ENCODE peak calls at places on chromosomes 11 and 22, in six cellular contexts. One of them, this sample, is unnamed.

GRCh38 chr11:88324562-88325345 is 12.8 kb downstream of the CTSC start:
- ATAC-seq in HepG2: no peak
- ATAC-seq in activated naive CD4-positive, alpha-beta T cell treated with anti-CD3 and anti-CD28 coated beads, Interleukin-2, amount 50 U/mL, for 72 hours: no peak
- ATAC-seq in HCT116: no peak
- ATAC-seq in lung: no peak
- ATAC-seq in T-helper 17 cell: peak; percentile 52
- ATAC-seq in this sample: peak; percentile 52

GRCh38 chr22:25105817-25106650 is 93.6 kb upstream of the CRYBB3 start:
- ATAC-seq in HepG2: no peak
- ATAC-seq in activated naive CD4-positive, alpha-beta T cell treated with anti-CD3 and anti-CD28 coated beads, Interleukin-2, amount 50 U/mL, for 72 hours: no peak
- ATAC-seq in HCT116: no peak
- ATAC-seq in lung: no peak
- ATAC-seq in T-helper 17 cell: no peak
- ATAC-seq in this sample: no peak

GRCh38 chr11:7536102-7536501 is 22.3 kb downstream of the PPFIBP2 start:
- ATAC-seq in HepG2: peak; percentile 92
- ATAC-seq in activated naive CD4-positive, alpha-beta T cell treated with anti-CD3 and anti-CD28 coated beads, Interleukin-2, amount 50 U/mL, for 72 hours: no peak
- ATAC-seq in HCT116: peak; percentile 95
- ATAC-seq in lung: no peak
- ATAC-seq in T-helper 17 cell: peak; percentile 47
- ATAC-seq in this sample: no peak

GRCh38 chr11:12066799-12067508 is 43.4 kb upstream of the MICAL2 start:
- ATAC-seq in HepG2: peak; percentile 69
- ATAC-seq in activated naive CD4-positive, alpha-beta T cell treated with anti-CD3 and anti-CD28 coated beads, Interleukin-2, amount 50 U/mL, for 72 hours: no peak
- ATAC-seq in HCT116: peak; percentile 49
- ATAC-seq in lung: peak; percentile 44
- ATAC-seq in T-helper 17 cell: no peak
- ATAC-seq in this sample: no peak

GRCh38 chr11:108693852-108694251 is 29.0 kb downstream of the DDX10 start:
- ATAC-seq in HepG2: no peak
- ATAC-seq in activated naive CD4-positive, alpha-beta T cell treated with anti-CD3 and anti-CD28 coated beads, Interleukin-2, amount 50 U/mL, for 72 hours: peak; percentile 51
- ATAC-seq in HCT116: no peak
- ATAC-seq in lung: no peak
- ATAC-seq in T-helper 17 cell: no peak
- ATAC-seq in this sample: no peak

GRCh38 chr11:118074785-118075184 is 2.1 kb upstream of the TMPRSS4 start:
- ATAC-seq in HepG2: no peak
- ATAC-seq in activated naive CD4-positive, alpha-beta T cell treated with anti-CD3 and anti-CD28 coated beads, Interleukin-2, amount 50 U/mL, for 72 hours: no peak
- ATAC-seq in HCT116: peak; percentile 23
- ATAC-seq in lung: no peak
- ATAC-seq in T-helper 17 cell: no peak
- ATAC-seq in this sample: no peak

GRCh38 chr11:85766801-85767200 is 44.1 kb downstream of the SYTL2 start:
- ATAC-seq in HepG2: no peak
- ATAC-seq in activated naive CD4-positive, alpha-beta T cell treated with anti-CD3 and anti-CD28 coated beads, Interleukin-2, amount 50 U/mL, for 72 hours: no peak
- ATAC-seq in HCT116: no peak
- ATAC-seq in lung: no peak
- ATAC-seq in T-helper 17 cell: no peak
- ATAC-seq in this sample: no peak

GRCh38 chr22:40006641-40007040 is 11.9 kb downstream of the FAM83F start:
- ATAC-seq in HepG2: no peak
- ATAC-seq in activated naive CD4-positive, alpha-beta T cell treated with anti-CD3 and anti-CD28 coated beads, Interleukin-2, amount 50 U/mL, for 72 hours: no peak
- ATAC-seq in HCT116: no peak
- ATAC-seq in lung: no peak
- ATAC-seq in T-helper 17 cell: no peak
- ATAC-seq in this sample: no peak

GRCh38 chr11:14317659-14318325 is 41.2 kb downstream of the RRAS2 start:
- ATAC-seq in HepG2: peak; percentile 89
- ATAC-seq in activated naive CD4-positive, alpha-beta T cell treated with anti-CD3 and anti-CD28 coated beads, Interleukin-2, amount 50 U/mL, for 72 hours: no peak
- ATAC-seq in HCT116: no peak
- ATAC-seq in lung: no peak
- ATAC-seq in T-helper 17 cell: no peak
- ATAC-seq in this sample: no peak

GRCh38 chr11:12207384-12208150 is 97.2 kb downstream of the MICAL2 start:
- ATAC-seq in HepG2: no peak
- ATAC-seq in activated naive CD4-positive, alpha-beta T cell treated with anti-CD3 and anti-CD28 coated beads, Interleukin-2, amount 50 U/mL, for 72 hours: peak; percentile 95
- ATAC-seq in HCT116: no peak
- ATAC-seq in lung: no peak
- ATAC-seq in T-helper 17 cell: peak; percentile 52
- ATAC-seq in this sample: peak; percentile 93

GRCh38 chr11:128713595-128713994 is 19.7 kb downstream of the FLI1 start:
- ATAC-seq in HepG2: no peak
- ATAC-seq in activated naive CD4-positive, alpha-beta T cell treated with anti-CD3 and anti-CD28 coated beads, Interleukin-2, amount 50 U/mL, for 72 hours: peak; percentile 40
- ATAC-seq in HCT116: no peak
- ATAC-seq in lung: no peak
- ATAC-seq in T-helper 17 cell: no peak
- ATAC-seq in this sample: no peak

GRCh38 chr11:110453684-110454354 is 24.1 kb downstream of the FDX1 start:
- ATAC-seq in HepG2: no peak
- ATAC-seq in activated naive CD4-positive, alpha-beta T cell treated with anti-CD3 and anti-CD28 coated beads, Interleukin-2, amount 50 U/mL, for 72 hours: peak; percentile 63
- ATAC-seq in HCT116: no peak
- ATAC-seq in lung: no peak
- ATAC-seq in T-helper 17 cell: no peak
- ATAC-seq in this sample: peak; percentile 37

GRCh38 chr11:119029340-119030028 is 1.2 kb downstream of the SLC37A4 start:
- ATAC-seq in HepG2: peak; percentile 71
- ATAC-seq in activated naive CD4-positive, alpha-beta T cell treated with anti-CD3 and anti-CD28 coated beads, Interleukin-2, amount 50 U/mL, for 72 hours: peak; percentile 32
- ATAC-seq in HCT116: no peak
- ATAC-seq in lung: no peak
- ATAC-seq in T-helper 17 cell: no peak
- ATAC-seq in this sample: peak; percentile 76

GRCh38 chr22:49942565-49943404 is 17.8 kb upstream of the PIM3 start:
- ATAC-seq in HepG2: peak; percentile 78
- ATAC-seq in activated naive CD4-positive, alpha-beta T cell treated with anti-CD3 and anti-CD28 coated beads, Interleukin-2, amount 50 U/mL, for 72 hours: no peak
- ATAC-seq in HCT116: peak; percentile 29
- ATAC-seq in lung: no peak
- ATAC-seq in T-helper 17 cell: no peak
- ATAC-seq in this sample: no peak